ENCODE peak calls at places on chromosomes 11 and 22, in four cellular contexts. N is endothelial cell of umbilical vein, K is HepG2, U is A549. G is an unnamed sample.
A peak's percentile ranks its signal among the peaks of the same experiment; 100 is the strongest.

GRCh38 chr11:64542172-64543125 is 48.6 kb upstream of the SLC22A12 start:
- DNase-seq in U (no peak), N (no peak), K (no peak), G (no peak)

GRCh38 chr22:49754674-49755590 is 72.7 kb downstream of the BRD1 start:
- DNase-seq in N (no peak), U (no peak), K (no peak), G (no peak)

GRCh38 chr11:22879615-22880014 is 19.3 kb upstream of the CCDC179 start:
- DNase-seq in N (peak; percentile 42), U (no peak), K (no peak), G (no peak)

GRCh38 chr11:19953909-19954308 is 206.4 kb downstream of the DBX1 start:
- DNase-seq in N (peak; percentile 78), U (peak; percentile 64), K (peak; percentile 93), G (no peak)

GRCh38 chr11:85680897-85681296 is 5.1 kb downstream of the CCDC89 start:
- DNase-seq in K (no peak), U (no peak), N (no peak), G (no peak)

GRCh38 chr11:30914143-30914762 is 328.1 kb upstream of the MPPED2 start:
- DNase-seq in N (peak; percentile 51), K (peak; percentile 16), U (peak; percentile 8), G (no peak)

GRCh38 chr11:69463181-69463891 is 18.1 kb upstream of the LINC01488 start:
- DNase-seq in U (no peak), K (peak; percentile 36), N (no peak), G (no peak)

GRCh38 chr22:26904483-26904882 is 247.1 kb downstream of the MIAT start:
- DNase-seq in K (no peak), U (no peak), N (peak; percentile 10), G (no peak)

GRCh38 chr22:44394246-44395115 is 81.7 kb upstream of the SHISAL1 start:
- DNase-seq in K (no peak), N (no peak), U (no peak), G (no peak)

GRCh38 chr22:27317961-27318360 is 483.6 kb downstream of the MN1 start:
- DNase-seq in N (no peak), U (no peak), K (no peak), G (no peak)

GRCh38 chr11:59510917-59511589 is at the start of gene OR4D9:
- DNase-seq in U (no peak), N (peak; percentile 83), K (no peak), G (no peak)

GRCh38 chr11:68925613-68926012 is 21.9 kb downstream of the IGHMBP2 start:
- DNase-seq in N (no peak), U (no peak), K (no peak), G (no peak)

GRCh38 chr22:24521791-24522245 is 26.7 kb downstream of the UPB1 start:
- DNase-seq in N (peak; percentile 70), K (peak; percentile 86), U (peak; percentile 74), G (no peak)

GRCh38 chr11:106309070-106309684 is 231.7 kb downstream of the AASDHPPT start:
- DNase-seq in U (no peak), N (no peak), K (no peak), G (no peak)

GRCh38 chr11:106305458-106305857 is 228.0 kb downstream of the AASDHPPT start:
- DNase-seq in U (no peak), K (no peak), N (no peak), G (no peak)

GRCh38 chr11:106306942-106307341 is 229.5 kb downstream of the AASDHPPT start:
- DNase-seq in U (no peak), K (no peak), N (no peak), G (no peak)

GRCh38 chr11:106302416-106302815 is 225.0 kb downstream of the AASDHPPT start:
- DNase-seq in U (no peak), N (no peak), K (no peak), G (no peak)

DNA sequence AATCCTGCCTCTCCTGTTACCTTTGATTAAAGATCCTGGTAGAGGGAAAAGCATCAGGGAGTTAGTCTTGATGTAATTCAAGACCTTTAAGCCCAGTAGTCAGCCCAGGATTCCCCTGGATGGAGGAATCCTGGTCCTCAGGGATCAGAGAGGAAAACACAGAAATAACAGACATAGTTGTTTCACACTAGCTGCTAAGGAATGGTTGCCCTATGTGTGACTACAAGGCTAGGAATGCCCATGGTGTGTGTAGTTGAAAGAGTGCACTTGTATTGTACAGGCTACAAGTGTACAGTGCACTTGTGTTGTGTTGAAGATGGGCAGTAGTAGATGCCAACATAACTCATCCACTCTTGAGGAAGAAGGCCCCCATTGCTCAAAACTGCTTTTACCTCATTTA is 226.8 kb downstream of the AASDHPPT start:
- DNase-seq in N (no peak), U (no peak), K (no peak), G (no peak)
- TF ChIP-seq MYC in N (no peak), U (no peak), K (no peak), G (no peak)

DNA sequence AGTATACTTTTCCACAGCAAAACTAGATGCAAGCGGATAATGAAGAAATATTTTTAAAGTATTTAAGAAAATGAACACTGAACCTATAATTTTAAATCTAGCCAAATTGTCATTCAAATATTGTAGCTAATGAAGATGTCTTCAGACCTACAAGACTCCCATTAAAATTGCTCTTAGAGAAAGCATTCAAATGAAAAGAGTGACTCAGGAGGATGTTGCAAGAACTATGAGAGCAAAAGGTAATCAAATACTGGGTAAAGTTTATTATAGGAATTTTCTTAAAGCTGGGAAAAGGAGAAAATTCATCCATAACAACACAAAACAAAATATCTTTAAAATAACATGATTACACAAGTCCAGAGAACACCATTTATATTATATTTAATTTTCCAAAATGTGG is 5.4 kb upstream of the POU2AF1 start:
- DNase-seq in K (no peak), U (no peak), N (no peak), G (no peak)
- H3K4me1 ChIP-seq in K (peaks cover 30% of the 10 kb centered on the region), U (no peaks in the 10 kb centered on the region), N (no peaks in the 10 kb centered on the region), G (peaks cover 23% of the 10 kb centered on the region)

DNA sequence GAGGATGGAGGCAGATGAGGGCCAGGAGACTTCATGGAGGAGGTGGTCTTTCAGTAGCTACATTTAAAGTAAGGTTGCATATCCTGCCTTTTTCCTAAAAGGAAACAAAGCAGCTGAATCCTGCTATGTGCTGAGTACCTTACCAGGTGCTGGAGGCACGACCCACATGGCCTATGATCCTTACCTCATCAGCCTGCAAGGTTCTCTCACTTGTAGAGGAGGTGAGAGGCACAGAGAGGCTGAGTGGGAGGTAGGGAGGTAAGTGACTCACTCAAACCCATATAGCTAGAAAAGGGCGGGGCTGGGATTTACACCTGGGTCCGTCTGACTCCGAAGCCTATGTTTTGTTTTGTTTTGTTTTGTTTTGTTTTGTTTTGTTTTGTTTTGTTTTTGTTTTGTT is 75.8 kb downstream of the BUD13 start:
- DNase-seq in U (no peak), K (no peak), N (no peak), G (no peak)
- TF ChIP-seq MYC in U (no peak), K (no peak), N (no peak), G (no peak)

GRCh38 chr11:33480636-33481035 is 220.0 kb downstream of the C11orf91 start:
- DNase-seq in K (no peak), N (no peak), U (no peak), G (no peak)
- H3K4me1 ChIP-seq in K (peaks cover 27% of the 10 kb centered on the region), N (peaks cover 5% of the 10 kb centered on the region), U (peaks cover 3% of the 10 kb centered on the region), G (peaks cover 3% of the 10 kb centered on the region)

GRCh38 chr22:37742374-37743092 is 45.7 kb downstream of the TRIOBP start:
- DNase-seq in U (no peak), K (no peak), N (no peak), G (no peak)

GRCh38 chr22:37739611-37740049 is 42.8 kb downstream of the TRIOBP start:
- DNase-seq in N (no peak), K (no peak), U (no peak), G (no peak)

GRCh38 chr22:37739000-37739399 is 42.2 kb downstream of the TRIOBP start:
- DNase-seq in K (no peak), U (no peak), N (no peak), G (no peak)

GRCh38 chr22:37740455-37741311 is 43.8 kb downstream of the TRIOBP start:
- DNase-seq in U (no peak), K (no peak), N (no peak), G (no peak)

GRCh38 chr22:37741312-37741795 is 44.5 kb downstream of the TRIOBP start:
- DNase-seq in U (peak; percentile 35), K (peak; percentile 73), N (no peak), G (no peak)
- TF ChIP-seq MYC in U (no peak), K (no peak), N (no peak), G (no peak)

GRCh38 chr11:33377852-33378385 is 120.7 kb downstream of the HIPK3 start:
- DNase-seq in K (no peak), N (peak; percentile 51), U (no peak), G (no peak)
- H3K4me1 ChIP-seq in K (peaks cover 12% of the 10 kb centered on the region), N (peaks cover 33% of the 10 kb centered on the region), U (peaks cover 10% of the 10 kb centered on the region), G (peaks cover 11% of the 10 kb centered on the region)

GRCh38 chr11:12200359-12201015 is 90.1 kb downstream of the MICAL2 start:
- DNase-seq in K (no peak), U (no peak), N (peak; percentile 93), G (no peak)

GRCh38 chr11:12202911-12203310 is 92.5 kb downstream of the MICAL2 start:
- DNase-seq in U (no peak), K (no peak), N (no peak), G (no peak)

GRCh38 chr11:12199231-12199948 is 89.0 kb downstream of the MICAL2 start:
- DNase-seq in U (no peak), N (peak; percentile 70), K (no peak), G (no peak)

GRCh38 chr11:12198261-12198925 is 88.0 kb downstream of the MICAL2 start:
- DNase-seq in U (no peak), N (no peak), K (no peak), G (no peak)

GRCh38 chr11:12201016-12201985 is 90.9 kb downstream of the MICAL2 start:
- DNase-seq in N (peak; percentile 99), U (no peak), K (peak; percentile 15), G (no peak)
- TF ChIP-seq MYC in N (peak; percentile 79), U (no peak), K (no peak), G (no peak)

G was measured in GM12878.